ENCODE peak calls at places on chromosomes 3 and 15, in eight cellular contexts. One of them, this sample, is unnamed.

GRCh38 chr3:80190051-80190450 is 422.3 kb upstream of the ROBO1 start:
- DNase-seq in ovary: no peak
- DNase-seq in esophagus squamous epithelium: no peak
- DNase-seq in right cardiac atrium: no peak
- DNase-seq in PC-3: peak; percentile 99
- DNase-seq in adrenal gland: peak; percentile 32
- DNase-seq in psoas muscle: no peak
- DNase-seq in left ventricle myocardium inferior: no peak
- DNase-seq in this sample: peak; percentile 68

GRCh38 chr15:86063328-86064180 is 16.1 kb upstream of the AGBL1 start:
- DNase-seq in psoas muscle: no peak
- DNase-seq in esophagus squamous epithelium: no peak
- DNase-seq in right cardiac atrium: no peak
- DNase-seq in adrenal gland: no peak
- DNase-seq in left ventricle myocardium inferior: no peak
- DNase-seq in PC-3: no peak
- DNase-seq in ovary: no peak
- DNase-seq in this sample: no peak

GRCh38 chr3:184590795-184591194 is 29.2 kb downstream of the EPHB3 start:
- DNase-seq in esophagus squamous epithelium: no peak
- DNase-seq in PC-3: no peak
- DNase-seq in left ventricle myocardium inferior: no peak
- DNase-seq in psoas muscle: no peak
- DNase-seq in adrenal gland: no peak
- DNase-seq in right cardiac atrium: peak; percentile 71
- DNase-seq in ovary: peak; percentile 53
- DNase-seq in this sample: peak; percentile 64

GRCh38 chr3:154904328-154904727 is 175.8 kb upstream of the MME start:
- DNase-seq in adrenal gland: no peak
- DNase-seq in psoas muscle: no peak
- DNase-seq in right cardiac atrium: no peak
- DNase-seq in ovary: no peak
- DNase-seq in left ventricle myocardium inferior: no peak
- DNase-seq in PC-3: peak; percentile 53
- DNase-seq in esophagus squamous epithelium: no peak
- DNase-seq in this sample: peak; percentile 58

GRCh38 chr3:4351164-4351855 is 48.1 kb downstream of the SETMAR start:
- DNase-seq in esophagus squamous epithelium: no peak
- DNase-seq in ovary: no peak
- DNase-seq in left ventricle myocardium inferior: no peak
- DNase-seq in adrenal gland: no peak
- DNase-seq in PC-3: no peak
- DNase-seq in right cardiac atrium: no peak
- DNase-seq in psoas muscle: no peak
- DNase-seq in this sample: peak; percentile 68

GRCh38 chr15:77659350-77660321 is 26.9 kb upstream of the LINGO1 start:
- DNase-seq in PC-3: peak; percentile 60
- DNase-seq in esophagus squamous epithelium: no peak
- DNase-seq in psoas muscle: peak; percentile 41
- DNase-seq in ovary: no peak
- DNase-seq in adrenal gland: peak; percentile 83
- DNase-seq in right cardiac atrium: peak; percentile 78
- DNase-seq in left ventricle myocardium inferior: peak; percentile 34
- DNase-seq in this sample: peak; percentile 31

GRCh38 chr15:96273317-96274086 is 57.0 kb upstream of the NR2F2 start:
- DNase-seq in psoas muscle: no peak
- DNase-seq in esophagus squamous epithelium: no peak
- DNase-seq in ovary: no peak
- DNase-seq in left ventricle myocardium inferior: no peak
- DNase-seq in right cardiac atrium: no peak
- DNase-seq in PC-3: peak; percentile 98
- DNase-seq in adrenal gland: no peak
- DNase-seq in this sample: peak; percentile 91

GRCh38 chr3:26312826-26313225 is 309.7 kb upstream of the LRRC3B start:
- DNase-seq in ovary: no peak
- DNase-seq in right cardiac atrium: no peak
- DNase-seq in psoas muscle: no peak
- DNase-seq in PC-3: no peak
- DNase-seq in left ventricle myocardium inferior: no peak
- DNase-seq in adrenal gland: no peak
- DNase-seq in esophagus squamous epithelium: no peak
- DNase-seq in this sample: no peak

GRCh38 chr3:46091046-46091445 is 63.8 kb upstream of the XCR1 start:
- DNase-seq in adrenal gland: no peak
- DNase-seq in PC-3: no peak
- DNase-seq in esophagus squamous epithelium: no peak
- DNase-seq in ovary: no peak
- DNase-seq in psoas muscle: no peak
- DNase-seq in left ventricle myocardium inferior: no peak
- DNase-seq in right cardiac atrium: no peak
- DNase-seq in this sample: no peak

GRCh38 chr3:32026583-32026982 is 45.0 kb downstream of the ZNF860 start:
- DNase-seq in right cardiac atrium: no peak
- DNase-seq in left ventricle myocardium inferior: no peak
- DNase-seq in PC-3: no peak
- DNase-seq in esophagus squamous epithelium: no peak
- DNase-seq in psoas muscle: no peak
- DNase-seq in ovary: no peak
- DNase-seq in adrenal gland: no peak
- DNase-seq in this sample: no peak

GRCh38 chr3:59821274-59821673 is 771.4 kb upstream of the CFAP20DC start:
- DNase-seq in left ventricle myocardium inferior: no peak
- DNase-seq in esophagus squamous epithelium: no peak
- DNase-seq in psoas muscle: no peak
- DNase-seq in ovary: no peak
- DNase-seq in right cardiac atrium: no peak
- DNase-seq in adrenal gland: no peak
- DNase-seq in PC-3: no peak
- DNase-seq in this sample: no peak

GRCh38 chr15:82688691-82689090 is 21.0 kb downstream of the AP3B2 start:
- DNase-seq in PC-3: no peak
- DNase-seq in esophagus squamous epithelium: no peak
- DNase-seq in psoas muscle: no peak
- DNase-seq in adrenal gland: no peak
- DNase-seq in right cardiac atrium: no peak
- DNase-seq in left ventricle myocardium inferior: no peak
- DNase-seq in ovary: no peak
- DNase-seq in this sample: no peak

GRCh38 chr3:157282261-157283191 is 122.6 kb upstream of the CCNL1 start:
- DNase-seq in esophagus squamous epithelium: no peak
- DNase-seq in adrenal gland: peak; percentile 40
- DNase-seq in PC-3: peak; percentile 56
- DNase-seq in psoas muscle: peak; percentile 42
- DNase-seq in ovary: no peak
- DNase-seq in right cardiac atrium: no peak
- DNase-seq in left ventricle myocardium inferior: no peak
- DNase-seq in this sample: peak; percentile 95

GRCh38 chr3:15797600-15798303 is at the start of gene ANKRD28:
- DNase-seq in esophagus squamous epithelium: no peak
- DNase-seq in adrenal gland: no peak
- DNase-seq in right cardiac atrium: no peak
- DNase-seq in ovary: no peak
- DNase-seq in psoas muscle: no peak
- DNase-seq in PC-3: peak; percentile 98
- DNase-seq in left ventricle myocardium inferior: no peak
- DNase-seq in this sample: peak; percentile 98

GRCh38 chr3:76429536-76430177 is 610.2 kb upstream of the ROBO2 start:
- DNase-seq in psoas muscle: no peak
- DNase-seq in ovary: no peak
- DNase-seq in left ventricle myocardium inferior: no peak
- DNase-seq in PC-3: no peak
- DNase-seq in esophagus squamous epithelium: no peak
- DNase-seq in adrenal gland: no peak
- DNase-seq in right cardiac atrium: no peak
- DNase-seq in this sample: no peak

GRCh38 chr15:88337993-88338392 is 81.5 kb upstream of the NTRK3 start:
- DNase-seq in right cardiac atrium: no peak
- DNase-seq in adrenal gland: no peak
- DNase-seq in psoas muscle: no peak
- DNase-seq in PC-3: no peak
- DNase-seq in ovary: no peak
- DNase-seq in left ventricle myocardium inferior: no peak
- DNase-seq in esophagus squamous epithelium: no peak
- DNase-seq in this sample: no peak

GRCh38 chr15:62847900-62848489 is 194.6 kb upstream of the TPM1 start:
- DNase-seq in adrenal gland: peak; percentile 76
- DNase-seq in esophagus squamous epithelium: no peak
- DNase-seq in PC-3: peak; percentile 74
- DNase-seq in right cardiac atrium: peak; percentile 85
- DNase-seq in ovary: peak; percentile 78
- DNase-seq in psoas muscle: peak; percentile 75
- DNase-seq in left ventricle myocardium inferior: peak; percentile 71
- DNase-seq in this sample: peak; percentile 50

GRCh38 chr3:178454714-178455113 is 81.5 kb upstream of the KCNMB2 start:
- DNase-seq in left ventricle myocardium inferior: peak; percentile 77
- DNase-seq in PC-3: no peak
- DNase-seq in ovary: peak; percentile 27
- DNase-seq in psoas muscle: peak; percentile 45
- DNase-seq in right cardiac atrium: peak; percentile 83
- DNase-seq in adrenal gland: no peak
- DNase-seq in esophagus squamous epithelium: no peak
- DNase-seq in this sample: peak; percentile 86

GRCh38 chr3:47298439-47298838 is 15.7 kb downstream of the KLHL18 start:
- DNase-seq in esophagus squamous epithelium: no peak
- DNase-seq in left ventricle myocardium inferior: no peak
- DNase-seq in ovary: no peak
- DNase-seq in PC-3: no peak
- DNase-seq in adrenal gland: no peak
- DNase-seq in right cardiac atrium: no peak
- DNase-seq in psoas muscle: no peak
- DNase-seq in this sample: no peak

GRCh38 chr3:10017636-10018292 is 8.5 kb upstream of the FANCD2 start:
- DNase-seq in right cardiac atrium: no peak
- DNase-seq in PC-3: peak; percentile 74
- DNase-seq in left ventricle myocardium inferior: no peak
- DNase-seq in esophagus squamous epithelium: no peak
- DNase-seq in adrenal gland: no peak
- DNase-seq in psoas muscle: no peak
- DNase-seq in ovary: no peak
- DNase-seq in this sample: peak; percentile 82

DNA sequence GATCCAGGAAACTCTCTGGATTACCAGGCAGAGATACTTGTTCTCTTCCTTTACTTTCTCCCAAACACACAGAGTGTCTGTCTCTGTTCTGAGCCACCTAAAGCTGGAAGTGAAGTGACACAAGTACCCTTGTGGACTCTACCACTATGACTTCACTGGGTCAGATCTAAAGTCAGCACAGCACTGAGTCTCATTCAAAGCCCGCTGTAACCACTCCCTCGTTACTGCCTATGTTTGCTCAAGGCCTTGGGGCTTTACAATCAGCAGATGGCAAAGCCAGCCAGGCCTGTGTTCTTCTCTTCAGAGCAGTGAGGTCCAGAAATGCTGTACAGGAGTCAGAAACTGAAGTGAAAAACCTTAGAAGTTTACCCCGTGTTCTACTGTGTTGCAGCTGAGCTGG is 588.3 kb upstream of the SEMA6D start:
- DNase-seq in left ventricle myocardium inferior: no peak
- DNase-seq in esophagus squamous epithelium: no peak
- DNase-seq in adrenal gland: no peak
- DNase-seq in right cardiac atrium: no peak
- DNase-seq in ovary: no peak
- DNase-seq in psoas muscle: no peak
- DNase-seq in PC-3: no peak
- DNase-seq in this sample: no peak
- H3K9me3 ChIP-seq in left ventricle myocardium inferior: peaks cover 26% of the 10 kb centered on the region
- H3K9me3 ChIP-seq in esophagus squamous epithelium: no peaks in the 10 kb centered on the region
- H3K9me3 ChIP-seq in adrenal gland: no peaks in the 10 kb centered on the region
- H3K9me3 ChIP-seq in right cardiac atrium: peaks cover 3% of the 10 kb centered on the region
- H3K9me3 ChIP-seq in ovary: no peaks in the 10 kb centered on the region
- H3K9me3 ChIP-seq in psoas muscle: peaks cover 7% of the 10 kb centered on the region
- H3K9me3 ChIP-seq in PC-3: no peaks in the 10 kb centered on the region
- H3K9me3 ChIP-seq in this sample: no peaks in the 10 kb centered on the region

GRCh38 chr3:67515778-67516177 is 138.6 kb downstream of the SUCLG2 start:
- DNase-seq in ovary: no peak
- DNase-seq in PC-3: no peak
- DNase-seq in left ventricle myocardium inferior: no peak
- DNase-seq in right cardiac atrium: no peak
- DNase-seq in psoas muscle: no peak
- DNase-seq in adrenal gland: no peak
- DNase-seq in esophagus squamous epithelium: no peak
- DNase-seq in this sample: no peak
- H3K27ac ChIP-seq in ovary: no peak overlapping the region
- H3K27ac ChIP-seq in PC-3: no peak overlapping the region
- H3K27ac ChIP-seq in left ventricle myocardium inferior: no peak overlapping the region
- H3K27ac ChIP-seq in right cardiac atrium: no peak overlapping the region
- H3K27ac ChIP-seq in psoas muscle: no peak overlapping the region
- H3K27ac ChIP-seq in adrenal gland: no peak overlapping the region
- H3K27ac ChIP-seq in esophagus squamous epithelium: no peak overlapping the region
- H3K27ac ChIP-seq in this sample: no peak overlapping the region

GRCh38 chr3:5545719-5546118 is 358.2 kb downstream of the EDEM1 start:
- DNase-seq in esophagus squamous epithelium: no peak
- DNase-seq in right cardiac atrium: no peak
- DNase-seq in left ventricle myocardium inferior: no peak
- DNase-seq in ovary: no peak
- DNase-seq in adrenal gland: no peak
- DNase-seq in PC-3: no peak
- DNase-seq in psoas muscle: no peak
- DNase-seq in this sample: no peak
- H3K9me3 ChIP-seq in esophagus squamous epithelium: peaks cover 14% of the 10 kb centered on the region
- H3K9me3 ChIP-seq in right cardiac atrium: peaks cover 1% of the 10 kb centered on the region
- H3K9me3 ChIP-seq in left ventricle myocardium inferior: peaks cover 47% of the 10 kb centered on the region
- H3K9me3 ChIP-seq in ovary: no peaks in the 10 kb centered on the region
- H3K9me3 ChIP-seq in adrenal gland: peaks cover 4% of the 10 kb centered on the region
- H3K9me3 ChIP-seq in PC-3: peaks cover 29% of the 10 kb centered on the region
- H3K9me3 ChIP-seq in psoas muscle: peaks cover 4% of the 10 kb centered on the region
- H3K9me3 ChIP-seq in this sample: no peaks in the 10 kb centered on the region

GRCh38 chr3:122948398-122948797 is 79.2 kb downstream of the SEMA5B start:
- DNase-seq in PC-3: no peak
- DNase-seq in psoas muscle: no peak
- DNase-seq in ovary: no peak
- DNase-seq in right cardiac atrium: peak; percentile 60
- DNase-seq in adrenal gland: no peak
- DNase-seq in left ventricle myocardium inferior: no peak
- DNase-seq in esophagus squamous epithelium: no peak
- DNase-seq in this sample: no peak
- H3K27ac ChIP-seq in PC-3: peak overlapping the region; percentile 16
- H3K27ac ChIP-seq in psoas muscle: no peak overlapping the region
- H3K27ac ChIP-seq in ovary: no peak overlapping the region
- H3K27ac ChIP-seq in right cardiac atrium: no peak overlapping the region
- H3K27ac ChIP-seq in adrenal gland: no peak overlapping the region
- H3K27ac ChIP-seq in left ventricle myocardium inferior: peak overlapping the region; percentile 68
- H3K27ac ChIP-seq in esophagus squamous epithelium: no peak overlapping the region
- H3K27ac ChIP-seq in this sample: no peak overlapping the region